ENCODE peak calls at places on chromosomes 6 and 20, in four cellular contexts. B is RWPE1, V is HuH-7.5, Y is cardiac fibroblast. Z is an unnamed sample.

GRCh38 chr6:114007451-114007953 is 36.6 kb upstream of the HDAC2 start:
- DNase-seq in Y (no peak), V (no peak), B (no peak), Z (peak; percentile 1)

GRCh38 chr6:2562721-2563120 is 188.0 kb downstream of the MYLK4 start:
- DNase-seq in B (no peak), V (no peak), Y (peak; percentile 17), Z (no peak)

GRCh38 chr6:142900467-142900961 is 44.5 kb downstream of the HIVEP2 start:
- DNase-seq in Y (peak; percentile 37), B (no peak), V (no peak), Z (no peak)

GRCh38 chr6:4295789-4296165 is 160.4 kb upstream of the ECI2 start:
- DNase-seq in B (no peak), V (no peak), Y (no peak), Z (no peak)

GRCh38 chr20:62590301-62591121 is 51.8 kb upstream of the SLCO4A1 start:
- DNase-seq in V (no peak), B (peak; percentile 99), Y (peak; percentile 82), Z (no peak)

GRCh38 chr6:100446115-100446921 is 18.4 kb downstream of the SIM1 start:
- DNase-seq in Y (no peak), V (no peak), B (no peak), Z (no peak)

GRCh38 chr6:43737272-43738081 is 32.5 kb upstream of the VEGFA start:
- DNase-seq in Y (peak; percentile 58), V (no peak), B (peak; percentile 35), Z (no peak)

GRCh38 chr6:4369616-4370015 is 234.2 kb upstream of the ECI2 start:
- DNase-seq in Y (peak; percentile 84), B (no peak), V (no peak), Z (no peak)

GRCh38 chr6:84197708-84198107 is 29.7 kb downstream of the CEP162 start:
- DNase-seq in Y (no peak), V (no peak), B (no peak), Z (no peak)

GRCh38 chr20:16692442-16692841 is 37.4 kb upstream of the SNRPB2 start:
- DNase-seq in B (no peak), V (no peak), Y (no peak), Z (no peak)

GRCh38 chr6:20458051-20458894 is 56.6 kb downstream of the E2F3 start:
- DNase-seq in Y (peak; percentile 32), V (no peak), B (no peak), Z (no peak)

GRCh38 chr6:51112731-51113130 is 294.1 kb downstream of the TFAP2B start:
- DNase-seq in B (no peak), Y (no peak), V (no peak), Z (no peak)

GRCh38 chr20:1815502-1816085 is 79.6 kb upstream of the SIRPA start:
- DNase-seq in B (no peak), Y (no peak), V (no peak), Z (no peak)

GRCh38 chr6:72669324-72669723 is 47.5 kb downstream of the KCNQ5 start:
- DNase-seq in B (no peak), Y (no peak), V (no peak), Z (no peak)

GRCh38 chr6:88670369-88670768 is 293.0 kb downstream of the RNGTT start:
- DNase-seq in V (no peak), B (no peak), Y (no peak), Z (no peak)

GRCh38 chr6:93523365-93523764 is 104.0 kb upstream of the EPHA7 start:
- DNase-seq in B (no peak), V (no peak), Y (peak; percentile 0), Z (no peak)

GRCh38 chr20:62477669-62478450 is 2.1 kb upstream of the GATA5 start:
- DNase-seq in V (no peak), Y (no peak), B (no peak), Z (no peak)

GRCh38 chr6:96554559-96554958 is 8.4 kb upstream of the FHL5 start:
- DNase-seq in V (no peak), Y (no peak), B (no peak), Z (no peak)

GRCh38 chr20:1631309-1632227 is 11.8 kb upstream of the SIRPB1 start:
- DNase-seq in Y (peak; percentile 25), V (no peak), B (no peak), Z (no peak)

GRCh38 chr20:6213311-6213710 is 90.5 kb upstream of the FERMT1 start:
- DNase-seq in B (no peak), V (no peak), Y (no peak), Z (no peak)

GRCh38 chr20:23127506-23128279 is 41.6 kb upstream of the CD93 start:
- DNase-seq in Y (no peak), V (no peak), B (no peak), Z (no peak)

GRCh38 chr6:21738180-21739094 is 144.9 kb downstream of the SOX4 start:
- DNase-seq in Y (no peak), V (no peak), B (peak; percentile 13), Z (no peak)

GRCh38 chr20:15911557-15911956 is 661.7 kb downstream of the KIF16B start:
- DNase-seq in V (no peak), Y (no peak), B (no peak), Z (no peak)

GRCh38 chr6:8657522-8657921 is 222.2 kb upstream of the SLC35B3 start:
- DNase-seq in Y (no peak), V (no peak), B (no peak), Z (no peak)

GRCh38 chr6:123803862-123804681 is at the start of gene NKAIN2:
- DNase-seq in V (peak; percentile 27), B (peak; percentile 2), Y (no peak), Z (no peak)

GRCh38 chr20:36579996-36580545 is 6.7 kb downstream of the TGIF2 start:
- DNase-seq in Y (peak; percentile 24), B (no peak), V (no peak), Z (no peak)

GRCh38 chr20:32191873-32192272 is 15.7 kb downstream of the PLAGL2 start:
- DNase-seq in Y (peak; percentile 41), V (no peak), B (no peak), Z (no peak)

GRCh38 chr6:137968468-137968804 is 101.4 kb downstream of the TNFAIP3 start:
- DNase-seq in B (no peak), V (no peak), Y (no peak), Z (no peak)

GRCh38 chr20:20759132-20759531 is 46.7 kb upstream of the RALGAPA2 start:
- DNase-seq in V (no peak), B (no peak), Y (no peak), Z (no peak)

GRCh38 chr6:37083243-37084138 is 78.0 kb downstream of the FGD2 start:
- DNase-seq in V (peak; percentile 74), Y (peak; percentile 98), B (peak; percentile 77), Z (no peak)

GRCh38 chr20:63881451-63882226 is 13.3 kb upstream of the DNAJC5 start:
- DNase-seq in B (no peak), Y (no peak), V (no peak), Z (no peak)

GRCh38 chr6:154249499-154250298 is 106.9 kb downstream of the IPCEF1 start:
- DNase-seq in Y (no peak), V (no peak), B (no peak), Z (no peak)

GRCh38 chr20:38060536-38060935 is 27.0 kb downstream of the RPRD1B start:
- DNase-seq in Y (peak; percentile 38), B (no peak), V (no peak), Z (no peak)

GRCh38 chr6:142530566-142530965 is 228.8 kb downstream of the ADGRG6 start:
- DNase-seq in V (no peak), B (no peak), Y (no peak), Z (no peak)

GRCh38 chr20:63641792-63642517 is 11.3 kb downstream of the STMN3 start:
- DNase-seq in Y (peak; percentile 91), B (peak; percentile 97), V (peak; percentile 90), Z (peak; percentile 92)

GRCh38 chr20:49562341-49563014 is 5.5 kb downstream of the PTGIS start:
- DNase-seq in Y (peak; percentile 90), V (no peak), B (peak; percentile 68), Z (no peak)

GRCh38 chr6:126959765-126960164 is 158.7 kb upstream of the RSPO3 start:
- DNase-seq in B (no peak), V (no peak), Y (no peak), Z (no peak)

GRCh38 chr20:13800728-13801134 is 15.9 kb downstream of the NDUFAF5 start:
- DNase-seq in V (no peak), B (peak; percentile 92), Y (peak; percentile 94), Z (no peak)

GRCh38 chr20:33915726-33916331 is 77.9 kb upstream of the RALY start:
- DNase-seq in V (peak; percentile 71), Y (no peak), B (peak; percentile 84), Z (peak; percentile 54)

Z was measured in effector memory CD8-positive, alpha-beta T cell.